ENCODE peak calls at places on chromosomes 2 and 18, in four cellular contexts. N, X, I and S are unnamed samples. For H3K4me1, the result is how much of the 10 kb centered on the place peaks cover.

GRCh38 chr2:54422072-54422581 is 34.0 kb upstream of the SPTBN1 start:
- DNase-seq in N (no peak), I (no peak), X (no peak), S (no peak)

GRCh38 chr18:30406728-30407127 is 635.8 kb downstream of the DSC3 start:
- DNase-seq in I (no peak), N (no peak), X (no peak), S (no peak)

GRCh38 chr2:11863103-11863502 is 116.7 kb downstream of the LPIN1 start:
- DNase-seq in X (no peak), N (no peak), I (no peak), S (no peak)

GRCh38 chr2:238157506-238158017 is 1.2 kb upstream of the ERFE start:
- DNase-seq in N (no peak), I (no peak), X (no peak), S (peak)

GRCh38 chr18:22314001-22314400 is 103.7 kb downstream of the CTAGE1 start:
- DNase-seq in X (no peak), I (no peak), N (no peak), S (no peak)

GRCh38 chr18:13217466-13217961 is 1.0 kb upstream of the LDLRAD4 start:
- DNase-seq in N (peak), I (peak), X (peak), S (peak)

GRCh38 chr18:44837491-44838185 is 156.9 kb downstream of the SETBP1 start:
- DNase-seq in N (no peak), I (no peak), X (no peak), S (no peak)

GRCh38 chr2:71071681-71072398 is 3.4 kb downstream of the NAGK start:
- DNase-seq in I (no peak), N (no peak), X (peak), S (no peak)

GRCh38 chr2:100614455-100615000 is 51.7 kb downstream of the PDCL3 start:
- DNase-seq in N (no peak), I (no peak), X (no peak), S (no peak)

GRCh38 chr2:172844021-172844420 is 108.4 kb downstream of the RAPGEF4 start:
- DNase-seq in X (no peak), I (no peak), N (no peak), S (no peak)

GRCh38 chr2:232349946-232350635 is 28.5 kb upstream of the ALPP start:
- DNase-seq in I (peak), N (peak), X (no peak), S (peak)

DNA sequence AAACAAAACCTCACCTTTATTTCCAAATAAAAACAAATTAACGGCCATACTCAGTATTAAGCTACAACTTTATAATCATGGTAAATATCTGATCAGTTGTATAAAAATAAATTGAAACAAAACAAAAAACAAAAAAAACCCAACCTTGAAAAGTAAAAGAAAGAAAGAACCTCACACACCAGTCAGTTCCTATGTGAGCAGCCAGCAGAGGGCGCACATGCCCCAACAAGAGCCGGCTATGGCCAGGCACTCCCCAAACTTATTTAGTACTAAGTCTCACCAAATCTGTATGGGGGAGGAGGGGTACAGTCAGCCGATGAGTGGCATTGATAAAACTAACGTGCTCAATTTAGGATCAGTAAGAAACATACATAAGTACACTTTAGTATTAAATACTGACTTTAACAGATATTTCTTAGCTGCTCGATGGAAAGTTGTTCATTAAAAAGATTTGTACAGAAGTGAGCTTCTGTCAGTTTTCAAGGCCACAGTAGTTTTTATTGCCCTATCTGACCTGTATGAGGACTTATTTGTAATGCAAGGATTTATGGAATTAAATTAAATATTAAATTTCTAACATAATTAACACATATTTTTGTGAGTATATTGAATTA is 172.6 kb downstream of the TCF4 start:
- DNase-seq in I (peak), X (peak), N (peak), S (peak)
- H3K4me1 ChIP-seq in I (under half), X (under half), N (under half), S (half or more)

GRCh38 chr2:151828143-151828889 is at the start of gene ARL5A:
- DNase-seq in I (peak), N (peak), X (peak), S (peak)
- H3K4me1 ChIP-seq in I (under half), N (under half), X (under half), S (under half)

GRCh38 chr2:68747918-68748317 is 13.3 kb downstream of the ARHGAP25 start:
- DNase-seq in I (no peak), X (no peak), N (no peak), S (no peak)

GRCh38 chr2:68744517-68744916 is 9.9 kb downstream of the ARHGAP25 start:
- DNase-seq in I (no peak), N (no peak), X (no peak), S (no peak)

GRCh38 chr2:68745006-68745405 is 10.4 kb downstream of the ARHGAP25 start:
- DNase-seq in N (no peak), I (no peak), X (no peak), S (no peak)

GRCh38 chr2:68747413-68747812 is 12.8 kb downstream of the ARHGAP25 start:
- DNase-seq in N (no peak), I (no peak), X (no peak), S (no peak)

GRCh38 chr2:68746408-68746807 is 11.8 kb downstream of the ARHGAP25 start:
- DNase-seq in X (no peak), I (no peak), N (no peak), S (no peak)
- H3K4me1 ChIP-seq in X (under half), I (under half), N (under half), S (under half)

DNA sequence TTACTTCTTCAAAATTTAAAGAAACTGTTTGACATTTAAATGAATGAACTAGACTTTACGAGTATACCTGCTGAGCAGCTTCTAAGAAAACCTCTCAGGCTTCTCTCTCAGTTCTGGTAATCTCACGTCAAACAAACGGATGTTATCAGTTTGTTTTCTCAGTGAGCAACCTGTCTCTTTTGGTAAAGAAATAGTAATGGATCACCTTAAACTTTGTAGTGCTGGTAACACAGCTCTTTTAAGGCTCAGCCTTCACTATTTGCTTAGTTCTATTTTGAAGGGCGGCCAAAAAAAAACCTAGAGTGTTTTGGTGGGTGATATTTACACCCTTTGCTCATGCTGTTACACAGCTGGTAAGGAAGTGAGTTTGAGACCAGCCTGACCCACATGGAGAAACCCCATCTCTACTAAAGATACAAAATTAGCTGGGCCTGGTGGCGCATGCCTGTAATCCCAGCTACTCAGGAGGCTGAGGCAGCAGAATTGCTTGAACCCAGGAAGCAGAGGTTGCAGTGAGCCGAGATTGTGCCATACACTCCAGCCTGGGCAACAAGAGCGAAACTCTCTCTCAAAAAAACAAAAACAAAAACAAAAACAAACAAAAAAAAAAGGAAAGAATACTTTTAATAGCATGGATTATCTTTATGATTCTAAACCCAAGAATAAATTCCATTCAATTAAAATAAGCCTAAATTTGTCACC is 15.9 kb downstream of the FN1 start:
- DNase-seq in X (no peak), I (no peak), N (no peak), S (no peak)
- H3K4me1 ChIP-seq in X (under half), I (under half), N (under half), S (under half)

DNA sequence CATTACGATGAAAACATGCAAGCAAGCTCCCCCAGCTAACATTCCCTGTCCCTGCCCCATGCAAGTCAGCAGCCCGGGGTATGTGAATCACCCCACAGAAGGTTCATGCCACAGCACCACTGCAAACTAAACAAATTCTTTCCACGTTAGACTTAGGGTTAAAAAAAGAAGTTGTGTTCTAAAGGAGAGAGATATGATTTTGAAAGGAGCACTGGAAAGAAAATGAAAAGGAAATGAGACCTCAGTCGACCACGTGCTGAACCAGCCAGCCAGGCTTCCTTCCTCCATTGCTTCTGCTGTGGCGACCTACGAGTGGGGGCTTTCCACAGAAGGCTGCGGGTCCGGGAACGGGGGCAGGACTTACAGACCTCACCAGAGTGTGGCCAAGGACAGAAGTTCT is 52.0 kb downstream of the ARL4C start:
- DNase-seq in I (no peak), X (peak), N (no peak), S (peak)
- H3K4me1 ChIP-seq in I (under half), X (under half), N (under half), S (under half)

DNA sequence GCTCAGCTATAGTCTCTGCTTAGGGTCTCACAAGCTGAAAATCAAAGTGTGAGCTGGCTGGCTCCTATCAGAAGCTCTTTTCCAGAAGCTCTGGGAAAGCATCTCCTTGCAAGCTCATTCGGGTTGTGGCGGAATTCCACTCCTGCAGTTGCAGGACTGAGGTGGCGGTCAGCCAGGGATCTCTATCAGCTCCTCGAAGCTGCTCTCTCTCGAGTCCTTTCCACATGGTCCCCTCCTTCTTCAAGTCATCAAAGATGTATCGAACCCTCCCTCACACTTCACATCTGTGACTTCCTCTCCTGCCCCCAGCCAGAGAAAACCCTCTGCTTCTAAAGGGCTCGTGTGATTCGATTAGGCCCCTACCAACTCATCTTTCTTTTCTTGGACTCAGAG is 141.7 kb downstream of the ZFP36L2 start:
- DNase-seq in X (no peak), N (peak), I (peak), S (peak)
- H3K4me1 ChIP-seq in X (under half), N (under half), I (under half), S (half or more)